ENCODE peak calls at places on chromosomes 13 and 19, in ten cellular contexts. One of them, this sample, is unnamed.

GRCh38 chr19:6613711-6614110 is 22.8 kb upstream of the CD70 start:
- DNase-seq in activated CD4-positive, alpha-beta T cell treated with anti-CD3 and anti-CD28 coated beads for 24 hours: no peak
- DNase-seq in H1: no peak
- DNase-seq in AG08395: no peak
- DNase-seq in stimulated activated naive CD4-positive, alpha-beta T cell: no peak
- DNase-seq in fibroblast of lung: no peak
- DNase-seq in heart left ventricle: no peak
- DNase-seq in NB4: no peak
- DNase-seq in cardiac fibroblast: peak
- DNase-seq in stimulated activated naive CD8-positive, alpha-beta T cell treated with anti-CD3 and anti-CD28 coated beads, Interleukin-15, amount 100 ng/mL, for 72 hours: peak
- DNase-seq in this sample: no peak

GRCh38 chr19:44696939-44697669 is 1.8 kb upstream of the CEACAM16 start:
- DNase-seq in activated CD4-positive, alpha-beta T cell treated with anti-CD3 and anti-CD28 coated beads for 24 hours: no peak
- DNase-seq in fibroblast of lung: no peak
- DNase-seq in heart left ventricle: no peak
- DNase-seq in NB4: no peak
- DNase-seq in stimulated activated naive CD4-positive, alpha-beta T cell: no peak
- DNase-seq in H1: no peak
- DNase-seq in cardiac fibroblast: no peak
- DNase-seq in AG08395: no peak
- DNase-seq in stimulated activated naive CD8-positive, alpha-beta T cell treated with anti-CD3 and anti-CD28 coated beads, Interleukin-15, amount 100 ng/mL, for 72 hours: no peak
- DNase-seq in this sample: no peak

GRCh38 chr19:48659768-48660167 is 13.0 kb downstream of the NTN5 start:
- DNase-seq in H1: no peak
- DNase-seq in heart left ventricle: no peak
- DNase-seq in stimulated activated naive CD8-positive, alpha-beta T cell treated with anti-CD3 and anti-CD28 coated beads, Interleukin-15, amount 100 ng/mL, for 72 hours: no peak
- DNase-seq in AG08395: no peak
- DNase-seq in cardiac fibroblast: no peak
- DNase-seq in stimulated activated naive CD4-positive, alpha-beta T cell: no peak
- DNase-seq in NB4: peak
- DNase-seq in fibroblast of lung: no peak
- DNase-seq in activated CD4-positive, alpha-beta T cell treated with anti-CD3 and anti-CD28 coated beads for 24 hours: no peak
- DNase-seq in this sample: no peak

GRCh38 chr13:30997697-30998547 is 65.5 kb downstream of the TEX26 start:
- DNase-seq in heart left ventricle: peak
- DNase-seq in fibroblast of lung: no peak
- DNase-seq in activated CD4-positive, alpha-beta T cell treated with anti-CD3 and anti-CD28 coated beads for 24 hours: no peak
- DNase-seq in H1: no peak
- DNase-seq in AG08395: no peak
- DNase-seq in NB4: no peak
- DNase-seq in stimulated activated naive CD8-positive, alpha-beta T cell treated with anti-CD3 and anti-CD28 coated beads, Interleukin-15, amount 100 ng/mL, for 72 hours: no peak
- DNase-seq in stimulated activated naive CD4-positive, alpha-beta T cell: no peak
- DNase-seq in cardiac fibroblast: no peak
- DNase-seq in this sample: no peak

GRCh38 chr19:46251415-46251814 is 21.9 kb downstream of the IGFL1 start:
- DNase-seq in stimulated activated naive CD4-positive, alpha-beta T cell: no peak
- DNase-seq in activated CD4-positive, alpha-beta T cell treated with anti-CD3 and anti-CD28 coated beads for 24 hours: no peak
- DNase-seq in heart left ventricle: no peak
- DNase-seq in AG08395: no peak
- DNase-seq in NB4: no peak
- DNase-seq in stimulated activated naive CD8-positive, alpha-beta T cell treated with anti-CD3 and anti-CD28 coated beads, Interleukin-15, amount 100 ng/mL, for 72 hours: no peak
- DNase-seq in cardiac fibroblast: no peak
- DNase-seq in fibroblast of lung: no peak
- DNase-seq in H1: no peak
- DNase-seq in this sample: no peak

GRCh38 chr19:13848811-13849241 is 28.1 kb upstream of the NANOS3 start:
- DNase-seq in stimulated activated naive CD4-positive, alpha-beta T cell: no peak
- DNase-seq in NB4: no peak
- DNase-seq in heart left ventricle: peak
- DNase-seq in activated CD4-positive, alpha-beta T cell treated with anti-CD3 and anti-CD28 coated beads for 24 hours: no peak
- DNase-seq in AG08395: no peak
- DNase-seq in cardiac fibroblast: no peak
- DNase-seq in stimulated activated naive CD8-positive, alpha-beta T cell treated with anti-CD3 and anti-CD28 coated beads, Interleukin-15, amount 100 ng/mL, for 72 hours: no peak
- DNase-seq in H1: no peak
- DNase-seq in fibroblast of lung: no peak
- DNase-seq in this sample: no peak

GRCh38 chr19:610071-610800 is 20.6 kb downstream of the HCN2 start:
- DNase-seq in stimulated activated naive CD4-positive, alpha-beta T cell: peak
- DNase-seq in stimulated activated naive CD8-positive, alpha-beta T cell treated with anti-CD3 and anti-CD28 coated beads, Interleukin-15, amount 100 ng/mL, for 72 hours: peak
- DNase-seq in H1: no peak
- DNase-seq in cardiac fibroblast: no peak
- DNase-seq in fibroblast of lung: no peak
- DNase-seq in activated CD4-positive, alpha-beta T cell treated with anti-CD3 and anti-CD28 coated beads for 24 hours: no peak
- DNase-seq in heart left ventricle: no peak
- DNase-seq in NB4: peak
- DNase-seq in AG08395: no peak
- DNase-seq in this sample: no peak

GRCh38 chr13:74015137-74015536 is 119.1 kb downstream of the KLF12 start:
- DNase-seq in AG08395: no peak
- DNase-seq in activated CD4-positive, alpha-beta T cell treated with anti-CD3 and anti-CD28 coated beads for 24 hours: no peak
- DNase-seq in H1: no peak
- DNase-seq in stimulated activated naive CD8-positive, alpha-beta T cell treated with anti-CD3 and anti-CD28 coated beads, Interleukin-15, amount 100 ng/mL, for 72 hours: no peak
- DNase-seq in heart left ventricle: no peak
- DNase-seq in NB4: no peak
- DNase-seq in fibroblast of lung: peak
- DNase-seq in stimulated activated naive CD4-positive, alpha-beta T cell: no peak
- DNase-seq in cardiac fibroblast: no peak
- DNase-seq in this sample: no peak

GRCh38 chr19:17687857-17688784 is at the start of gene UNC13A:
- DNase-seq in AG08395: peak
- DNase-seq in cardiac fibroblast: peak
- DNase-seq in stimulated activated naive CD8-positive, alpha-beta T cell treated with anti-CD3 and anti-CD28 coated beads, Interleukin-15, amount 100 ng/mL, for 72 hours: peak
- DNase-seq in heart left ventricle: peak
- DNase-seq in NB4: peak
- DNase-seq in fibroblast of lung: peak
- DNase-seq in activated CD4-positive, alpha-beta T cell treated with anti-CD3 and anti-CD28 coated beads for 24 hours: no peak
- DNase-seq in stimulated activated naive CD4-positive, alpha-beta T cell: peak
- DNase-seq in H1: peak
- DNase-seq in this sample: peak

GRCh38 chr13:19984430-19985218 is 26.1 kb downstream of the ZMYM2 start:
- DNase-seq in H1: no peak
- DNase-seq in stimulated activated naive CD8-positive, alpha-beta T cell treated with anti-CD3 and anti-CD28 coated beads, Interleukin-15, amount 100 ng/mL, for 72 hours: no peak
- DNase-seq in NB4: peak
- DNase-seq in heart left ventricle: no peak
- DNase-seq in cardiac fibroblast: peak
- DNase-seq in fibroblast of lung: peak
- DNase-seq in AG08395: peak
- DNase-seq in activated CD4-positive, alpha-beta T cell treated with anti-CD3 and anti-CD28 coated beads for 24 hours: no peak
- DNase-seq in stimulated activated naive CD4-positive, alpha-beta T cell: no peak
- DNase-seq in this sample: no peak

GRCh38 chr13:43388282-43389034 is 365.1 kb downstream of the DNAJC15 start:
- DNase-seq in activated CD4-positive, alpha-beta T cell treated with anti-CD3 and anti-CD28 coated beads for 24 hours: no peak
- DNase-seq in stimulated activated naive CD4-positive, alpha-beta T cell: no peak
- DNase-seq in stimulated activated naive CD8-positive, alpha-beta T cell treated with anti-CD3 and anti-CD28 coated beads, Interleukin-15, amount 100 ng/mL, for 72 hours: no peak
- DNase-seq in NB4: no peak
- DNase-seq in fibroblast of lung: no peak
- DNase-seq in H1: no peak
- DNase-seq in AG08395: no peak
- DNase-seq in cardiac fibroblast: no peak
- DNase-seq in heart left ventricle: no peak
- DNase-seq in this sample: no peak

GRCh38 chr13:64127192-64127591 is 2711.5 kb upstream of the PCDH20 start:
- DNase-seq in cardiac fibroblast: no peak
- DNase-seq in heart left ventricle: no peak
- DNase-seq in stimulated activated naive CD4-positive, alpha-beta T cell: no peak
- DNase-seq in activated CD4-positive, alpha-beta T cell treated with anti-CD3 and anti-CD28 coated beads for 24 hours: no peak
- DNase-seq in AG08395: no peak
- DNase-seq in H1: no peak
- DNase-seq in NB4: no peak
- DNase-seq in fibroblast of lung: no peak
- DNase-seq in stimulated activated naive CD8-positive, alpha-beta T cell treated with anti-CD3 and anti-CD28 coated beads, Interleukin-15, amount 100 ng/mL, for 72 hours: no peak
- DNase-seq in this sample: no peak

GRCh38 chr13:45472171-45472705 is 7.5 kb downstream of the COG3 start:
- DNase-seq in activated CD4-positive, alpha-beta T cell treated with anti-CD3 and anti-CD28 coated beads for 24 hours: no peak
- DNase-seq in AG08395: no peak
- DNase-seq in heart left ventricle: no peak
- DNase-seq in stimulated activated naive CD4-positive, alpha-beta T cell: no peak
- DNase-seq in fibroblast of lung: peak
- DNase-seq in stimulated activated naive CD8-positive, alpha-beta T cell treated with anti-CD3 and anti-CD28 coated beads, Interleukin-15, amount 100 ng/mL, for 72 hours: no peak
- DNase-seq in cardiac fibroblast: no peak
- DNase-seq in H1: no peak
- DNase-seq in NB4: no peak
- DNase-seq in this sample: no peak

GRCh38 chr13:30148171-30148754 is 159.1 kb downstream of the KATNAL1 start:
- DNase-seq in stimulated activated naive CD8-positive, alpha-beta T cell treated with anti-CD3 and anti-CD28 coated beads, Interleukin-15, amount 100 ng/mL, for 72 hours: no peak
- DNase-seq in stimulated activated naive CD4-positive, alpha-beta T cell: peak
- DNase-seq in NB4: no peak
- DNase-seq in activated CD4-positive, alpha-beta T cell treated with anti-CD3 and anti-CD28 coated beads for 24 hours: no peak
- DNase-seq in heart left ventricle: no peak
- DNase-seq in cardiac fibroblast: no peak
- DNase-seq in fibroblast of lung: no peak
- DNase-seq in AG08395: no peak
- DNase-seq in H1: no peak
- DNase-seq in this sample: no peak

GRCh38 chr19:38210458-38210987 is 13.5 kb downstream of the DPF1 start:
- DNase-seq in AG08395: no peak
- DNase-seq in H1: peak
- DNase-seq in cardiac fibroblast: peak
- DNase-seq in heart left ventricle: peak
- DNase-seq in fibroblast of lung: peak
- DNase-seq in NB4: no peak
- DNase-seq in activated CD4-positive, alpha-beta T cell treated with anti-CD3 and anti-CD28 coated beads for 24 hours: no peak
- DNase-seq in stimulated activated naive CD4-positive, alpha-beta T cell: no peak
- DNase-seq in stimulated activated naive CD8-positive, alpha-beta T cell treated with anti-CD3 and anti-CD28 coated beads, Interleukin-15, amount 100 ng/mL, for 72 hours: no peak
- DNase-seq in this sample: no peak

GRCh38 chr13:113145496-113145895 is 13.0 kb upstream of the PROZ start:
- DNase-seq in cardiac fibroblast: no peak
- DNase-seq in heart left ventricle: no peak
- DNase-seq in AG08395: no peak
- DNase-seq in stimulated activated naive CD4-positive, alpha-beta T cell: no peak
- DNase-seq in H1: no peak
- DNase-seq in activated CD4-positive, alpha-beta T cell treated with anti-CD3 and anti-CD28 coated beads for 24 hours: peak
- DNase-seq in stimulated activated naive CD8-positive, alpha-beta T cell treated with anti-CD3 and anti-CD28 coated beads, Interleukin-15, amount 100 ng/mL, for 72 hours: no peak
- DNase-seq in fibroblast of lung: no peak
- DNase-seq in NB4: no peak
- DNase-seq in this sample: peak

GRCh38 chr19:3184847-3185481 is 766 bp upstream of the NCLN start:
- DNase-seq in heart left ventricle: peak
- DNase-seq in fibroblast of lung: no peak
- DNase-seq in stimulated activated naive CD8-positive, alpha-beta T cell treated with anti-CD3 and anti-CD28 coated beads, Interleukin-15, amount 100 ng/mL, for 72 hours: no peak
- DNase-seq in H1: no peak
- DNase-seq in cardiac fibroblast: peak
- DNase-seq in AG08395: peak
- DNase-seq in NB4: no peak
- DNase-seq in activated CD4-positive, alpha-beta T cell treated with anti-CD3 and anti-CD28 coated beads for 24 hours: peak
- DNase-seq in stimulated activated naive CD4-positive, alpha-beta T cell: peak
- DNase-seq in this sample: peak

GRCh38 chr19:17755977-17756670 is 4.8 kb downstream of the FCHO1 start:
- DNase-seq in heart left ventricle: no peak
- DNase-seq in NB4: peak
- DNase-seq in stimulated activated naive CD4-positive, alpha-beta T cell: no peak
- DNase-seq in H1: peak
- DNase-seq in activated CD4-positive, alpha-beta T cell treated with anti-CD3 and anti-CD28 coated beads for 24 hours: no peak
- DNase-seq in AG08395: no peak
- DNase-seq in stimulated activated naive CD8-positive, alpha-beta T cell treated with anti-CD3 and anti-CD28 coated beads, Interleukin-15, amount 100 ng/mL, for 72 hours: peak
- DNase-seq in fibroblast of lung: peak
- DNase-seq in cardiac fibroblast: peak
- DNase-seq in this sample: peak

GRCh38 chr19:42366676-42367075 is 23.4 kb downstream of the CNFN start:
- DNase-seq in AG08395: no peak
- DNase-seq in heart left ventricle: peak
- DNase-seq in cardiac fibroblast: no peak
- DNase-seq in fibroblast of lung: no peak
- DNase-seq in NB4: no peak
- DNase-seq in activated CD4-positive, alpha-beta T cell treated with anti-CD3 and anti-CD28 coated beads for 24 hours: no peak
- DNase-seq in H1: no peak
- DNase-seq in stimulated activated naive CD4-positive, alpha-beta T cell: no peak
- DNase-seq in stimulated activated naive CD8-positive, alpha-beta T cell treated with anti-CD3 and anti-CD28 coated beads, Interleukin-15, amount 100 ng/mL, for 72 hours: no peak
- DNase-seq in this sample: no peak

GRCh38 chr13:63184693-63185092 is 1769.0 kb upstream of the PCDH20 start:
- DNase-seq in stimulated activated naive CD8-positive, alpha-beta T cell treated with anti-CD3 and anti-CD28 coated beads, Interleukin-15, amount 100 ng/mL, for 72 hours: no peak
- DNase-seq in fibroblast of lung: peak
- DNase-seq in stimulated activated naive CD4-positive, alpha-beta T cell: no peak
- DNase-seq in cardiac fibroblast: peak
- DNase-seq in heart left ventricle: no peak
- DNase-seq in AG08395: peak
- DNase-seq in H1: peak
- DNase-seq in activated CD4-positive, alpha-beta T cell treated with anti-CD3 and anti-CD28 coated beads for 24 hours: no peak
- DNase-seq in NB4: no peak
- DNase-seq in this sample: no peak

GRCh38 chr19:5477451-5478215 is 22.4 kb downstream of the ZNRF4 start:
- DNase-seq in NB4: no peak
- DNase-seq in stimulated activated naive CD4-positive, alpha-beta T cell: no peak
- DNase-seq in AG08395: no peak
- DNase-seq in heart left ventricle: no peak
- DNase-seq in H1: no peak
- DNase-seq in fibroblast of lung: no peak
- DNase-seq in cardiac fibroblast: no peak
- DNase-seq in stimulated activated naive CD8-positive, alpha-beta T cell treated with anti-CD3 and anti-CD28 coated beads, Interleukin-15, amount 100 ng/mL, for 72 hours: no peak
- DNase-seq in activated CD4-positive, alpha-beta T cell treated with anti-CD3 and anti-CD28 coated beads for 24 hours: no peak
- DNase-seq in this sample: no peak

GRCh38 chr13:46146898-46147297 is 35.1 kb downstream of the LCP1 start:
- DNase-seq in stimulated activated naive CD8-positive, alpha-beta T cell treated with anti-CD3 and anti-CD28 coated beads, Interleukin-15, amount 100 ng/mL, for 72 hours: no peak
- DNase-seq in heart left ventricle: no peak
- DNase-seq in fibroblast of lung: peak
- DNase-seq in H1: no peak
- DNase-seq in stimulated activated naive CD4-positive, alpha-beta T cell: no peak
- DNase-seq in AG08395: peak
- DNase-seq in cardiac fibroblast: peak
- DNase-seq in activated CD4-positive, alpha-beta T cell treated with anti-CD3 and anti-CD28 coated beads for 24 hours: no peak
- DNase-seq in NB4: no peak
- DNase-seq in this sample: peak

GRCh38 chr19:46608581-46609345 is 7.6 kb downstream of the CALM3 start:
- DNase-seq in cardiac fibroblast: no peak
- DNase-seq in H1: no peak
- DNase-seq in heart left ventricle: peak
- DNase-seq in fibroblast of lung: no peak
- DNase-seq in NB4: no peak
- DNase-seq in AG08395: no peak
- DNase-seq in stimulated activated naive CD4-positive, alpha-beta T cell: no peak
- DNase-seq in stimulated activated naive CD8-positive, alpha-beta T cell treated with anti-CD3 and anti-CD28 coated beads, Interleukin-15, amount 100 ng/mL, for 72 hours: no peak
- DNase-seq in activated CD4-positive, alpha-beta T cell treated with anti-CD3 and anti-CD28 coated beads for 24 hours: no peak
- DNase-seq in this sample: no peak

GRCh38 chr19:28472111-28472510 is 740.8 kb downstream of the UQCRFS1 start:
- DNase-seq in heart left ventricle: no peak
- DNase-seq in AG08395: peak
- DNase-seq in stimulated activated naive CD8-positive, alpha-beta T cell treated with anti-CD3 and anti-CD28 coated beads, Interleukin-15, amount 100 ng/mL, for 72 hours: no peak
- DNase-seq in activated CD4-positive, alpha-beta T cell treated with anti-CD3 and anti-CD28 coated beads for 24 hours: no peak
- DNase-seq in H1: no peak
- DNase-seq in cardiac fibroblast: no peak
- DNase-seq in stimulated activated naive CD4-positive, alpha-beta T cell: no peak
- DNase-seq in fibroblast of lung: no peak
- DNase-seq in NB4: no peak
- DNase-seq in this sample: no peak

GRCh38 chr19:55348317-55349034 is 6.0 kb downstream of the COX6B2 start:
- DNase-seq in stimulated activated naive CD4-positive, alpha-beta T cell: no peak
- DNase-seq in H1: peak
- DNase-seq in cardiac fibroblast: no peak
- DNase-seq in stimulated activated naive CD8-positive, alpha-beta T cell treated with anti-CD3 and anti-CD28 coated beads, Interleukin-15, amount 100 ng/mL, for 72 hours: no peak
- DNase-seq in activated CD4-positive, alpha-beta T cell treated with anti-CD3 and anti-CD28 coated beads for 24 hours: no peak
- DNase-seq in AG08395: no peak
- DNase-seq in heart left ventricle: no peak
- DNase-seq in fibroblast of lung: no peak
- DNase-seq in NB4: no peak
- DNase-seq in this sample: peak

GRCh38 chr13:26255717-26256277 is 1.9 kb downstream of the CDK8 start:
- DNase-seq in stimulated activated naive CD8-positive, alpha-beta T cell treated with anti-CD3 and anti-CD28 coated beads, Interleukin-15, amount 100 ng/mL, for 72 hours: no peak
- DNase-seq in AG08395: no peak
- DNase-seq in H1: no peak
- DNase-seq in activated CD4-positive, alpha-beta T cell treated with anti-CD3 and anti-CD28 coated beads for 24 hours: no peak
- DNase-seq in heart left ventricle: no peak
- DNase-seq in stimulated activated naive CD4-positive, alpha-beta T cell: no peak
- DNase-seq in NB4: peak
- DNase-seq in fibroblast of lung: peak
- DNase-seq in cardiac fibroblast: peak
- DNase-seq in this sample: no peak

GRCh38 chr19:45428385-45429231 is 4.9 kb upstream of the ERCC1 start:
- DNase-seq in fibroblast of lung: peak
- DNase-seq in activated CD4-positive, alpha-beta T cell treated with anti-CD3 and anti-CD28 coated beads for 24 hours: no peak
- DNase-seq in NB4: peak
- DNase-seq in stimulated activated naive CD4-positive, alpha-beta T cell: no peak
- DNase-seq in H1: peak
- DNase-seq in heart left ventricle: peak
- DNase-seq in stimulated activated naive CD8-positive, alpha-beta T cell treated with anti-CD3 and anti-CD28 coated beads, Interleukin-15, amount 100 ng/mL, for 72 hours: no peak
- DNase-seq in AG08395: peak
- DNase-seq in cardiac fibroblast: peak
- DNase-seq in this sample: peak

GRCh38 chr13:79079351-79079839 is 326.7 kb downstream of the RBM26 start:
- DNase-seq in stimulated activated naive CD4-positive, alpha-beta T cell: no peak
- DNase-seq in stimulated activated naive CD8-positive, alpha-beta T cell treated with anti-CD3 and anti-CD28 coated beads, Interleukin-15, amount 100 ng/mL, for 72 hours: no peak
- DNase-seq in cardiac fibroblast: no peak
- DNase-seq in H1: no peak
- DNase-seq in NB4: no peak
- DNase-seq in AG08395: no peak
- DNase-seq in heart left ventricle: no peak
- DNase-seq in activated CD4-positive, alpha-beta T cell treated with anti-CD3 and anti-CD28 coated beads for 24 hours: no peak
- DNase-seq in fibroblast of lung: no peak
- DNase-seq in this sample: no peak